ENCODE peak calls at places on chromosomes 5 and 9, in four cellular contexts. R, C, E and I are unnamed samples.

GRCh38 chr5:4868140-4868735 is 271.9 kb upstream of the ADAMTS16 start:
- DNase-seq in C (peak; percentile 42), E (peak; percentile 74), R (peak; percentile 37), I (peak; percentile 33)

GRCh38 chr9:117957267-117957666 is 253.1 kb downstream of the TLR4 start:
- DNase-seq in E (no peak), C (no peak), R (no peak), I (no peak)

GRCh38 chr9:5621327-5621726 is 7.6 kb upstream of the RIC1 start:
- DNase-seq in E (no peak), C (no peak), R (peak; percentile 63), I (no peak)

GRCh38 chr9:126327016-126327749 is 554 bp downstream of the MVB12B start:
- DNase-seq in E (no peak), C (no peak), R (no peak), I (no peak)

GRCh38 chr5:76701298-76701697 is 14.6 kb upstream of the F2R start:
- DNase-seq in R (no peak), E (no peak), C (peak; percentile 28), I (no peak)

GRCh38 chr5:27020965-27021364 is 17.4 kb downstream of the CDH9 start:
- DNase-seq in E (peak; percentile 10), C (peak; percentile 2), R (no peak), I (no peak)

GRCh38 chr9:16410601-16411285 is 459.7 kb downstream of the BNC2 start:
- DNase-seq in R (no peak), E (no peak), C (no peak), I (no peak)

GRCh38 chr5:1510151-1510561 is 13.6 kb downstream of the LPCAT1 start:
- DNase-seq in C (no peak), R (no peak), E (no peak), I (no peak)

GRCh38 chr5:52884453-52884852 is 96.7 kb downstream of the ITGA1 start:
- DNase-seq in R (no peak), E (no peak), C (no peak), I (no peak)

GRCh38 chr9:86664603-86665002 is 282.7 kb downstream of the GAS1 start:
- DNase-seq in C (no peak), R (no peak), E (no peak), I (no peak)

GRCh38 chr5:34500236-34500836 is 155.8 kb upstream of the RAI14 start:
- DNase-seq in C (peak; percentile 30), E (no peak), R (no peak), I (no peak)
- TF ChIP-seq TCF7L2 in C (no peak), E (no peak), R (no peak), I (no peak)

DNA sequence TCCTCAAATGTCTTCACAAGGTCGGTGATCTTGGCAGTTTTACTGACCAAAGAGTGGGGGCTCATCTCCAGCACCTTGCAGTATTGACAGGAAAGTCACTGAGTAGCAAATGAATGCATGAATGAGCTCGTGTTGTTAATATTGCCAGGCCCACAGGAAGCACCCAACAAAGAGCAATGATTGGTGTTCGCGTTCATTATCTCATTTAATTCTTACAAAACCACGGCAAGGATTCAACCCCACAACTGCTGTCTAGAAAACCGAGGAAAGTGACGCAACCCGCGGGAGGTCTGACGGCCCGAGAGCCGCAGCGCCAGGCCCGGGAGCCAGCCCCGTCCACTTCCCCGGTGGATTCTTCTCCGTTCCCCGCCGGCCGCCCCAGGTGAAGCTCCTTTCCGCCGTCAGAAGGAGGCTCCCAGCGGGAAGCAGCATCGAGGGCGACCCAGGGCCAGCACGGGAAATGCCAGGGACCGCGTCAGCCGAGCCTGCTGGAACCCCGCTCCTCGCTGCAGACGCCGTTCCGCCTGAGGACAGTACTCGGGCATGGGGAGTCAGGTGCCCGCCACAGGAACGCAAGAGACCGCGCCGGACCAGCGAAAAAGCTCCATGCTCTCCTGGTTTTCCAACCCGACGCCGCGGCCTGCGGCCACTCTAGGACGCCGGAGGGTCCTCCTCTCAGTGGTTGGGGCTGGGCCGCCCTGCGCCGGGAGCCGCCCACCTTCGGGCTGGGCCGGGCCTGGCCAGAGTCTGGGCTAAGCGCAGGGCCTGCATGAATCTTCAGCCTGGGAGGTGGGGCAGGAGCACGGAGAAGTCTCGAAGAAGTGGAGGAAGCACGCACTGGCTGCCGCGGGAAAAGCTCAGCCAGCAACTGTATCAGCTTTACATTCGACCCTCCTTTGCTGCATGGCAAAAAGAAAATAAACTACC is 19.8 kb upstream of the FER start:
- DNase-seq in E (peak; percentile 95), C (peak; percentile 59), R (peak; percentile 82), I (no peak)
- TF ChIP-seq REST in E (peak; percentile 21), C (peak; percentile 39), R (no peak), I (no peak)

GRCh38 chr5:41071975-41072374 is 833 bp upstream of the MROH2B start:
- DNase-seq in C (no peak), R (no peak), E (no peak), I (no peak)
- TF ChIP-seq TCF7L2 in C (no peak), R (no peak), E (no peak), I (no peak)

GRCh38 chr5:133025804-133026663 is at the start of gene ZCCHC10:
- DNase-seq in R (peak; percentile 76), E (peak; percentile 97), C (peak; percentile 86), I (peak; percentile 75)
- TF ChIP-seq REST in R (no peak), E (peak; percentile 67), C (peak; percentile 33), I (no peak)